ENCODE peak calls at places on chromosomes 7 and 10, in seven cellular contexts. M is AG04449, W is HFFc6, B is left ventricle myocardium inferior, U is HFF-Myc, V is AG10803, O is GM23338. K is an unnamed sample.
A peak's percentile ranks its signal among the peaks of the same experiment; 100 is the strongest.

GRCh38 chr10:36499696-36500095 is 625.7 kb upstream of the ANKRD30A start:
- DNase-seq in M (no peak), W (no peak), B (no peak), U (no peak), V (peak; percentile 29), O (no peak), K (no peak)

GRCh38 chr10:17735166-17735941 is 16.6 kb upstream of the TMEM236 start:
- DNase-seq in M (no peak), W (no peak), B (no peak), U (no peak), V (no peak), O (no peak), K (no peak)

GRCh38 chr10:91409869-91410637 is at the start of gene HECTD2:
- DNase-seq in M (no peak), W (peak; percentile 58), B (peak; percentile 84), U (no peak), V (peak; percentile 80), O (peak; percentile 83), K (peak; percentile 87)

GRCh38 chr10:36280396-36280795 is 638.3 kb upstream of the FZD8 start:
- DNase-seq in M (peak; percentile 16), W (no peak), B (no peak), U (no peak), V (peak; percentile 22), O (peak; percentile 26), K (no peak)

GRCh38 chr7:15288746-15289145 is 273.1 kb downstream of the AGMO start:
- DNase-seq in M (no peak), W (no peak), B (no peak), U (no peak), V (no peak), O (no peak), K (no peak)

GRCh38 chr10:31011017-31011659 is 20.5 kb downstream of the ZNF438 start:
- DNase-seq in M (no peak), W (no peak), B (no peak), U (no peak), V (no peak), O (no peak), K (no peak)

GRCh38 chr10:110488124-110488681 is 9.5 kb upstream of the DUSP5 start:
- DNase-seq in M (no peak), W (peak; percentile 44), B (no peak), U (no peak), V (peak; percentile 38), O (no peak), K (no peak)

GRCh38 chr10:62185914-62186692 is 82.5 kb downstream of the RTKN2 start:
- DNase-seq in M (no peak), W (no peak), B (no peak), U (no peak), V (no peak), O (no peak), K (no peak)

GRCh38 chr10:122421054-122421625 is 33.3 kb upstream of the ARMS2 start:
- DNase-seq in M (no peak), W (no peak), B (no peak), U (no peak), V (peak; percentile 83), O (no peak), K (no peak)

GRCh38 chr10:51507476-51507875 is 191.9 kb downstream of the CSTF2T start:
- DNase-seq in M (no peak), W (no peak), B (no peak), U (no peak), V (no peak), O (no peak), K (no peak)

GRCh38 chr7:18508441-18509427 is 13.2 kb downstream of the HDAC9 start:
- DNase-seq in M (peak; percentile 94), W (peak; percentile 96), B (no peak), U (peak; percentile 74), V (peak; percentile 95), O (peak; percentile 60), K (no peak)

GRCh38 chr10:70348228-70348850 is 34.1 kb downstream of the LRRC20 start:
- DNase-seq in M (no peak), W (no peak), B (no peak), U (no peak), V (peak; percentile 13), O (peak; percentile 77), K (no peak)
- TF ChIP-seq CTCF in M (peak; percentile 59), W (peak; percentile 77), B (peak; percentile 65), U (peak; percentile 71), V (peak; percentile 60), O (peak; percentile 82), K (peak; percentile 41)

DNA sequence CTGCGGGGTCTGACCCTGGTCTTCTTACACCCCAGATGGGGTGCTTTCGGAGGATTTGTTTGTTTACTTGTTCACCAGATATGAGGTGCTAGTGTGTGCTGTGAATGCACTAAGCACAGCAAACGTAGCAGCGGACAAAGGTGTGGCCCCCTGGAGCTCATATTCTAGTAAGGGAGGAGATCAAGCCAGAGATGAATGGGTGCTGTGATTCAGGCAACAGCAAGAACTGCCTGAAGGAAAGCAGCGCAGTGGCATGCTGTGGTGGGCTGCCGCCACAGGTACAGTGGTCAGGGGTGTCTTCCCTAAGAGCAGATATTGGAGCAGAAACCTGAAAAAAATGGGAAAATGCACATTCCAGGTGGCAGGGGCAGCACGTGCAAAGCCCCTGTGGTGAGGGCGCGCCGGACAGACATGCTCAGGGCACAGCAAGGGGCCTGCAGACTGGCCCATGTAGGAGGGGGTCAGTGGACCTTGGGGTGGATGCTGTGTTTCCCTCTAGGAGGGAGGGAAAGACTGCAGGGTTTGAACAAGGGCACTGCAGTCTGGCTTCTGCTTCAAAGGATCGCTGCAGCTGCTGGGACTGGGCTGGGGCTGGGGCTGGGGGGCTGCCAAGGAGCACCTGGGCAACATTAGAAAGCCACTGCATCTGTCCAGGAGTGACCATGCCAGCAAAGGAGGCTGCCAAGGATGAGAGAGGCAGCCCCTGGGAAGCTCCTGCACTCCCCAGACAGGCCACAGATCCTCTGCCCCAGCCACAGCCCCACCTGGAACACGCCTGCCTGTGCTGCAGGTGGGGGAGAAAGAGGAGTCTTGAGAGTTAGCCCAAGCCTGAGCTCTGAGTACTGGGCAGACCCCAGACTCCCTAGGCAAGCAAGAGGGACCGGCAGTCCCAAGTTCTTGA is 922 bp upstream of the DEPP1 start:
- DNase-seq in M (no peak), W (no peak), B (no peak), U (no peak), V (no peak), O (no peak), K (no peak)
- TF ChIP-seq CTCF in M (no peak), W (no peak), B (no peak), U (no peak), V (no peak), O (no peak), K (no peak)

GRCh38 chr10:68231106-68231901 is 609 bp downstream of the ATOH7 start:
- DNase-seq in M (no peak), W (peak; percentile 37), B (peak; percentile 63), U (peak; percentile 21), V (peak; percentile 60), O (peak; percentile 87), K (peak; percentile 69)
- TF ChIP-seq CTCF in M (no peak), W (peak; percentile 17), B (peak; percentile 37), U (no peak), V (peak; percentile 31), O (peak; percentile 32), K (peak; percentile 46)

DNA sequence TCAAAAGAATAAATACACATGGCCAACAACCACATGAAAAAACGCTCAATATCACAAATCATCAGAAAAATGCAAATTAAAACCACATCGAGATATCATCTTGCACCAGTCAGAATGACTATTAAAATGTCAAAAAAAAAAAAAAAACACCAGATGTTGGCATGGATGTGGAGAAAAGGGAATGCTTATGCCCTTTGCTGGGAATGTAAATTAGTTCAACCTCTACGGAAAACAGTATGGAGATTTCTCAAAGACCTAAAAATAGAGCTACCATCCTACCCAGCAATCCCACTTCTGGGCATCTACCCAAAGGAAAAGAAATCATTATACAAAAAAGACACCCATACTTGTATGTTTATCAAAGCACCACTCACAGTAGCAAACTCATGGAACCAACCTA is 45.0 kb upstream of the DIP2C start:
- DNase-seq in M (no peak), W (peak; percentile 34), B (no peak), U (peak; percentile 26), V (peak; percentile 60), O (no peak), K (no peak)
- TF ChIP-seq CTCF in M (no peak), W (no peak), B (no peak), U (no peak), V (no peak), O (no peak), K (no peak)

GRCh38 chr7:99457050-99457645 is 8.8 kb downstream of the ATP5MF start:
- DNase-seq in M (no peak), W (no peak), B (no peak), U (no peak), V (no peak), O (no peak), K (no peak)

GRCh38 chr7:99461221-99461620 is 4.7 kb downstream of the ATP5MF start:
- DNase-seq in M (no peak), W (no peak), B (no peak), U (no peak), V (no peak), O (peak; percentile 35), K (no peak)

GRCh38 chr7:99457646-99458493 is 8.1 kb downstream of the ATP5MF start:
- DNase-seq in M (no peak), W (no peak), B (no peak), U (no peak), V (no peak), O (no peak), K (no peak)

GRCh38 chr7:99460651-99461050 is 5.3 kb downstream of the ATP5MF start:
- DNase-seq in M (no peak), W (no peak), B (no peak), U (no peak), V (no peak), O (no peak), K (no peak)

GRCh38 chr7:99459087-99459486 is 6.9 kb downstream of the ATP5MF start:
- DNase-seq in M (no peak), W (peak; percentile 16), B (no peak), U (no peak), V (peak; percentile 20), O (peak; percentile 82), K (no peak)
- TF ChIP-seq CTCF in M (no peak), W (peak; percentile 70), B (no peak), U (peak; percentile 48), V (peak; percentile 43), O (peak; percentile 61), K (no peak)

DNA sequence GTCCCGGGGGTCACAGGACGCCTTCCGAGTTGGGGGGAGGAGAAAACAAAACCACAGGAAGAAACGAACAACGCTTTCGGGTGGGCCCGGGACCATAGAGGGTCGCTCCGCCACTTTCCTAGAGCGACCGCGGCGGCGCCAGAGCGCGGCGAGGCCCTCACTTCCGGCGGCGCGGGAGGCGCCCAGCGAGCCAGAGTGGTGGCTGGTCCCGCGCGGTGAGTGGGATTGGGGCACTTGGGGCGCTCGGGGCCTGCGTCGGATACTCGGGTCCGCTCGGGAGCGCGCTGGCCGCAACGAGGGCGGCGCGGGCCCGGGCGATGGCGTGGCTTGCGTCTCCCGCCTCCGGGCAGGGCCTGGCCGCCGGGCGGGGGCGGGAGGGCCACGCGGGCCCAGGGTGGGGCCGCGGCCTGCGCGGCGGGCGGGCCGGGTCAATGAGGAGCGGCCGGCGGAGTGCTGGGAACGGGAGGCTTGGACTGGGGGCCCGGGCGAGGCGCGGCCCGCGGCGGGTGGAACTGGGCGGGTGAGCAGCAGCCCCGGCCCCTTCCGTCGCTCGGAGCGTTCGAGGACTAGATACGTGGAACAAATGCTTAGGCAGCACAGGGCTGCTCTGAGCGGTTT is at the start of gene ZNF22:
- DNase-seq in M (no peak), W (peak; percentile 26), B (peak; percentile 73), U (no peak), V (peak; percentile 69), O (peak; percentile 77), K (peak; percentile 76)
- TF ChIP-seq CTCF in M (no peak), W (no peak), B (peak; percentile 45), U (no peak), V (peak; percentile 10), O (no peak), K (no peak)

GRCh38 chr7:93231799-93232672 is at the start of gene VPS50:
- DNase-seq in M (peak; percentile 68), W (peak; percentile 94), B (peak; percentile 92), U (peak; percentile 80), V (peak; percentile 94), O (peak; percentile 99), K (peak; percentile 91)
- TF ChIP-seq CTCF in M (no peak), W (no peak), B (peak; percentile 20), U (no peak), V (no peak), O (peak; percentile 44), K (no peak)

K was measured in right lobe of liver.